ENCODE peak calls at places on chromosomes 7 and 10, in four cellular contexts. T, A, Z and L are unnamed samples.

GRCh38 chr10:61159253-61159652 is 215.3 kb upstream of the RHOBTB1 start:
- DNase-seq in A (peak), T (no peak), Z (peak), L (no peak)

GRCh38 chr7:135147341-135147898 is 452 bp upstream of the TMEM140 start:
- DNase-seq in A (no peak), T (no peak), Z (peak), L (no peak)

GRCh38 chr7:42642699-42643098 is 269.2 kb downstream of the C7orf25 start:
- DNase-seq in Z (no peak), T (no peak), A (no peak), L (no peak)

GRCh38 chr10:22320591-22321155 is at the start of gene BMI1:
- DNase-seq in T (peak), Z (peak), A (peak), L (peak)

GRCh38 chr10:71064413-71065118 is 147.8 kb upstream of the UNC5B start:
- DNase-seq in Z (no peak), T (no peak), A (no peak), L (no peak)

GRCh38 chr10:21758671-21759070 is 224.6 kb downstream of the MLLT10 start:
- DNase-seq in T (no peak), A (no peak), Z (no peak), L (no peak)

GRCh38 chr7:13778967-13779366 is 210.5 kb downstream of the ETV1 start:
- DNase-seq in A (peak), T (no peak), Z (no peak), L (no peak)

GRCh38 chr7:27241189-27242045 is 1.2 kb upstream of the EVX1 start:
- DNase-seq in Z (no peak), A (no peak), T (no peak), L (no peak)

GRCh38 chr7:17506090-17506489 is 207.6 kb downstream of the AHR start:
- DNase-seq in A (no peak), Z (peak), T (no peak), L (no peak)

GRCh38 chr7:95609277-95609971 is 13.1 kb upstream of the PDK4 start:
- DNase-seq in T (no peak), Z (peak), A (peak), L (no peak)

GRCh38 chr7:42227523-42227922 is 9.5 kb downstream of the GLI3 start:
- DNase-seq in T (peak), A (peak), Z (no peak), L (no peak)

GRCh38 chr7:126996659-126997058 is 256.1 kb downstream of the GRM8 start:
- DNase-seq in T (no peak), Z (no peak), A (no peak), L (no peak)

GRCh38 chr10:131693766-131694165 is 207.0 kb upstream of the PPP2R2D start:
- DNase-seq in T (no peak), A (no peak), Z (no peak), L (no peak)